ENCODE peak calls at places on chromosomes 11 and 22, in eight cellular contexts. One of them, this sample, is unnamed.

GRCh38 chr22:48899523-48900326 is 927.9 kb downstream of the BRD1 start:
- DNase-seq in PC-3: no peak
- DNase-seq in OCI-LY7: no peak
- DNase-seq in neural progenitor cell: no peak
- DNase-seq in HCT116: no peak
- DNase-seq in GM23338: no peak
- DNase-seq in SK-N-SH: no peak
- DNase-seq in MM.1S: no peak
- DNase-seq in this sample: no peak

GRCh38 chr11:1747753-1748466 is 2.5 kb downstream of the IFITM10 start:
- DNase-seq in PC-3: no peak
- DNase-seq in OCI-LY7: no peak
- DNase-seq in neural progenitor cell: no peak
- DNase-seq in HCT116: no peak
- DNase-seq in GM23338: no peak
- DNase-seq in SK-N-SH: peak
- DNase-seq in MM.1S: no peak
- DNase-seq in this sample: peak

GRCh38 chr22:41070665-41071331 is 21.6 kb upstream of the EP300 start:
- DNase-seq in PC-3: no peak
- DNase-seq in OCI-LY7: no peak
- DNase-seq in neural progenitor cell: no peak
- DNase-seq in HCT116: no peak
- DNase-seq in GM23338: no peak
- DNase-seq in SK-N-SH: no peak
- DNase-seq in MM.1S: no peak
- DNase-seq in this sample: no peak

GRCh38 chr11:108538022-108538424 is 39.8 kb upstream of the POGLUT3 start:
- DNase-seq in PC-3: no peak
- DNase-seq in OCI-LY7: no peak
- DNase-seq in neural progenitor cell: no peak
- DNase-seq in HCT116: no peak
- DNase-seq in GM23338: no peak
- DNase-seq in SK-N-SH: no peak
- DNase-seq in MM.1S: no peak
- DNase-seq in this sample: no peak

GRCh38 chr22:46758867-46759290 is 3.6 kb upstream of the TBC1D22A start:
- DNase-seq in PC-3: peak
- DNase-seq in OCI-LY7: peak
- DNase-seq in neural progenitor cell: peak
- DNase-seq in HCT116: peak
- DNase-seq in GM23338: peak
- DNase-seq in SK-N-SH: peak
- DNase-seq in MM.1S: peak
- DNase-seq in this sample: peak

GRCh38 chr11:124886978-124887666 is 10.5 kb downstream of the ROBO4 start:
- DNase-seq in PC-3: no peak
- DNase-seq in OCI-LY7: no peak
- DNase-seq in neural progenitor cell: no peak
- DNase-seq in HCT116: no peak
- DNase-seq in GM23338: no peak
- DNase-seq in SK-N-SH: peak
- DNase-seq in MM.1S: no peak
- DNase-seq in this sample: no peak

GRCh38 chr11:94521684-94522083 is 9.4 kb downstream of the C11orf97 start:
- DNase-seq in PC-3: peak
- DNase-seq in OCI-LY7: peak
- DNase-seq in neural progenitor cell: peak
- DNase-seq in HCT116: no peak
- DNase-seq in GM23338: peak
- DNase-seq in SK-N-SH: no peak
- DNase-seq in MM.1S: no peak
- DNase-seq in this sample: peak

GRCh38 chr11:74905326-74905725 is 43.6 kb downstream of the XRRA1 start:
- DNase-seq in PC-3: no peak
- DNase-seq in OCI-LY7: no peak
- DNase-seq in neural progenitor cell: no peak
- DNase-seq in HCT116: no peak
- DNase-seq in GM23338: no peak
- DNase-seq in SK-N-SH: no peak
- DNase-seq in MM.1S: no peak
- DNase-seq in this sample: no peak

GRCh38 chr11:116721983-116722382 is 50.8 kb downstream of the BUD13 start:
- DNase-seq in PC-3: no peak
- DNase-seq in OCI-LY7: no peak
- DNase-seq in neural progenitor cell: no peak
- DNase-seq in HCT116: no peak
- DNase-seq in GM23338: no peak
- DNase-seq in SK-N-SH: no peak
- DNase-seq in MM.1S: no peak
- DNase-seq in this sample: no peak

GRCh38 chr22:42994917-42995562 is 19.9 kb downstream of the PACSIN2 start:
- DNase-seq in PC-3: peak
- DNase-seq in OCI-LY7: peak
- DNase-seq in neural progenitor cell: no peak
- DNase-seq in HCT116: no peak
- DNase-seq in GM23338: no peak
- DNase-seq in SK-N-SH: no peak
- DNase-seq in MM.1S: no peak
- DNase-seq in this sample: peak

GRCh38 chr11:113449743-113450142 is 25.5 kb downstream of the DRD2 start:
- DNase-seq in PC-3: no peak
- DNase-seq in OCI-LY7: no peak
- DNase-seq in neural progenitor cell: no peak
- DNase-seq in HCT116: no peak
- DNase-seq in GM23338: no peak
- DNase-seq in SK-N-SH: no peak
- DNase-seq in MM.1S: no peak
- DNase-seq in this sample: no peak

GRCh38 chr22:17095538-17095937 is 10.7 kb downstream of the IL17RA start:
- DNase-seq in PC-3: no peak
- DNase-seq in OCI-LY7: no peak
- DNase-seq in neural progenitor cell: peak
- DNase-seq in HCT116: no peak
- DNase-seq in GM23338: peak
- DNase-seq in SK-N-SH: peak
- DNase-seq in MM.1S: no peak
- DNase-seq in this sample: peak

GRCh38 chr11:726278-726915 is 20.4 kb downstream of the EPS8L2 start:
- DNase-seq in PC-3: no peak
- DNase-seq in OCI-LY7: peak
- DNase-seq in neural progenitor cell: peak
- DNase-seq in HCT116: no peak
- DNase-seq in GM23338: peak
- DNase-seq in SK-N-SH: peak
- DNase-seq in MM.1S: peak
- DNase-seq in this sample: peak

DNA sequence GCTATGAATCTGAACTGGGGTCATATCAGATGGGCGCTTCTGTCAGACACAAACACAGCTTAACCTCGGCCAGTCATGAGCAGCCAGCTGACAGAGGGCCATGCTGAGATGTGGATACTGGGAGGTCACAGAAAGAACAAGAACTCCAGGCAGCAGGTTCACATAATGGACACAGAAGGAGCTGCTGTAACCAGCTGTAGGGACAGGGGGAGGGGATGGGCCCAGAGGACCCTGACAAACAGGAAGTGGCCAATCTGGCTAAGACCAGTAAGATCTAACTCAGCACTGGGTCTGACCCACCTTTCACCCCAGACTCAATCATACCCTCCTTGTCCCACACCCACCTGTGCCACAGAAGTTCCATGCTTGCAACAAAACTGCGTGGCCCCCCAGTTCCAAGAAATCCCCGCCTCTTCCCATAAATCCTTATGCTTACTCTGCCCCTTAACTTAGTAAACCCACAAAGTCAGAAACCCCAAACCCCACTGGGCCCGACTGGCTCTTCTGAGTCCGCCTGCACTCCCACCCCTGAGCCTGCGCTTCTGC is 3.9 kb downstream of the APOL4 start:
- DNase-seq in PC-3: no peak
- DNase-seq in OCI-LY7: peak
- DNase-seq in neural progenitor cell: peak
- DNase-seq in HCT116: no peak
- DNase-seq in GM23338: peak
- DNase-seq in SK-N-SH: peak
- DNase-seq in MM.1S: peak
- DNase-seq in this sample: no peak
- H3K4me2 ChIP-seq in PC-3: no peak
- H3K4me2 ChIP-seq in OCI-LY7: peak
- H3K4me2 ChIP-seq in neural progenitor cell: peak
- H3K4me2 ChIP-seq in HCT116: no peak
- H3K4me2 ChIP-seq in GM23338: peak
- H3K4me2 ChIP-seq in SK-N-SH: no peak
- H3K4me2 ChIP-seq in MM.1S: peak
- H3K4me2 ChIP-seq in this sample: no peak

GRCh38 chr11:83544871-83545270 is 258.7 kb upstream of the CCDC90B start:
- DNase-seq in PC-3: no peak
- DNase-seq in OCI-LY7: no peak
- DNase-seq in neural progenitor cell: no peak
- DNase-seq in HCT116: no peak
- DNase-seq in GM23338: no peak
- DNase-seq in SK-N-SH: no peak
- DNase-seq in MM.1S: no peak
- DNase-seq in this sample: no peak
- TF ChIP-seq EZH2phosphoT487 in PC-3: no peak
- TF ChIP-seq EZH2phosphoT487 in OCI-LY7: no peak
- TF ChIP-seq EZH2phosphoT487 in neural progenitor cell: no peak
- TF ChIP-seq EZH2phosphoT487 in HCT116: no peak
- TF ChIP-seq EZH2phosphoT487 in GM23338: no peak
- TF ChIP-seq EZH2phosphoT487 in SK-N-SH: no peak
- TF ChIP-seq EZH2phosphoT487 in MM.1S: no peak
- TF ChIP-seq EZH2phosphoT487 in this sample: no peak

DNA sequence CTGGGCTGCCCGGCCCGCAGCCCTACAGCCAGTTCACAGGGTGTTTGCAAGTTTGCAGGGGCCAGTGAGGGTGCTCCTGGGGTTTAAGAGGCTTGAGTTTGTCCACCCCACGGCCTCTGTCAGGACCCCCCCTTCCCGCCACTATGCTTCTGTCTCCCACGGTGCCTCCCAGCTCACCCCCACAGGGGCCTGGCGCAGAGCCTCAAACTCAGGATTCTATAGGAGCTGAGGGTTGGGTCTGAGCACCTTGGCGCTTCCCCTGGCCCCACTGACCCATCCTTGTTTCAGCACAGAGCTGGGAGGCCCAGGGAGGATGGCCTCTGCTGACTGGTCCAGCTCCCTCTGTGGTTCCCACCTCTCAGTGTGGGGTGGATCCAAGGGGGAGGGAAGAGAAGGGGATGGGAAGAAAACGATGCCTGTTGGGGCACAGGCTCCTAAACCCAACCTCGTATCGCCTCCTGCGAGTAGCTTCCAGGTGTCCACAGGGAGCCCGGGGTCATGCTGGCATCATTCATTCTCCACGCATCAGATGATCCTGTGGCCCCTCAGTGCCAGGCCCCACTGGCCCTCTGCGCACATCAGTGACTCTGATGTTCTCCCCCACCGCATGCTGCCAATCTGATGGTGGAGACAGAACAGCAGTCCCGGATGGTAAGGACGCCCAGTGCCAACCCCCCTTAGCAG is 5.0 kb downstream of the MYEOV start:
- DNase-seq in PC-3: peak
- DNase-seq in OCI-LY7: no peak
- DNase-seq in neural progenitor cell: no peak
- DNase-seq in HCT116: no peak
- DNase-seq in GM23338: no peak
- DNase-seq in SK-N-SH: no peak
- DNase-seq in MM.1S: no peak
- DNase-seq in this sample: peak
- H3K4me2 ChIP-seq in PC-3: peak
- H3K4me2 ChIP-seq in OCI-LY7: peak
- H3K4me2 ChIP-seq in neural progenitor cell: no peak
- H3K4me2 ChIP-seq in HCT116: peak
- H3K4me2 ChIP-seq in GM23338: no peak
- H3K4me2 ChIP-seq in SK-N-SH: peak
- H3K4me2 ChIP-seq in MM.1S: peak
- H3K4me2 ChIP-seq in this sample: peak

DNA sequence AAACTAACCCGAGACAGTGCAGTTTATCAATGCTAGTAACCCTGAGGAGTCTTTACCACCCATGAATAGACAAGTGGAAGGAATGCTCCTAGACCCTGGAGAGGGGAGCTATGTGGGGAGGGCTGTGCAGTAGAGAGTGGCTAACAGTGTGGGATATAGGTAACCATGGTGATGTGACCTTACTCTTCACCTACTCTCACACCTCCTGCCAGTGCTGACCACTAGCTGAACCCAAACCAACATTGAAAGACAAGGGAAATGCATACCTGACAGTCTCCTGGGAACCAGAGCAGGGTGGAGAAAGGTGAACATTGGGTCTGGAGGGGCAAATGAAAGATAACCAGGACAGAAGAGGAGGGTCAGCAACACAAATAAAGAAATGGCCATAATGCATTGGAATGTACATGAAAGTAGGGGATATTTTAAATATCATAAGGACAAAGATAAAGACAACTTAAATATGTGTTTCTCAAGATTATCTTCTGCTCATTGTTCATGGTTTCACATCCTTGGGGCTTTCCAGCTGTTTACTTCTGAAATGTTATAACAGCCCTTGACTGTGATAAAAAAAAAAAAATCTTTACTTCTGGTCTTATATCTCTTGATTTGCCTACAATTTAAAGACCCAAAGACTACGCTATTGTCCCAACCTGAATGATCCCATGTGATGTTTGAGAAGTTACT is 983.3 kb upstream of the TENM4 start:
- DNase-seq in PC-3: no peak
- DNase-seq in OCI-LY7: no peak
- DNase-seq in neural progenitor cell: no peak
- DNase-seq in HCT116: no peak
- DNase-seq in GM23338: peak
- DNase-seq in SK-N-SH: no peak
- DNase-seq in MM.1S: peak
- DNase-seq in this sample: no peak
- TF ChIP-seq EZH2phosphoT487 in PC-3: no peak
- TF ChIP-seq EZH2phosphoT487 in OCI-LY7: no peak
- TF ChIP-seq EZH2phosphoT487 in neural progenitor cell: no peak
- TF ChIP-seq EZH2phosphoT487 in HCT116: no peak
- TF ChIP-seq EZH2phosphoT487 in GM23338: no peak
- TF ChIP-seq EZH2phosphoT487 in SK-N-SH: no peak
- TF ChIP-seq EZH2phosphoT487 in MM.1S: no peak
- TF ChIP-seq EZH2phosphoT487 in this sample: no peak

DNA sequence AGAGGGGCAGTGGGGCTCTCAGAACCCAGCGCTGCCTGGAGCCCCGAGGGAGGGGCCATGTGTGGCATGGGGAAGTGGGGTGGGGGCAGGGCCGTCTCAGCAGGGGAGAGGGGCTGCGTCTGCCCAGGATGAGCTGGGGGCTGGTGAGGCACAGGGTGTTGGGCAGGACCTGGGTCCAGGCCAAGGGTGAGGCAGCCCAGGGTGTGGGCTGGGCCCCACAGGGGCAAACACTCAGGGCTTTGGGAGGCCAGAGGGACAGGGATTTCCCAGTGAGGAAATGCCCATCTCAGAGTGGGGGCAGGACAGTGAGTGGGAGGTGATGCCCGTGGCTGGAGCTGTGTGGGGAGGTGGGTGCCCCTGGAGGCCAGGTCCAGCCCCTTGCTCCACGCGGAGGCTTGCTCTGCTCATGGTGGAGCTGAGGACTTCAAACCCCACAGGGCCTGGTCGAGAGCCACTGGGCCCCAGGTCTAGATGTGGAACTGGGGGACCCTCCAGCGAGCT is 5.4 kb downstream of the PLXNB2 start:
- DNase-seq in PC-3: peak
- DNase-seq in OCI-LY7: no peak
- DNase-seq in neural progenitor cell: no peak
- DNase-seq in HCT116: no peak
- DNase-seq in GM23338: no peak
- DNase-seq in SK-N-SH: no peak
- DNase-seq in MM.1S: no peak
- DNase-seq in this sample: peak
- H3K4me2 ChIP-seq in PC-3: peak
- H3K4me2 ChIP-seq in OCI-LY7: peak
- H3K4me2 ChIP-seq in neural progenitor cell: no peak
- H3K4me2 ChIP-seq in HCT116: peak
- H3K4me2 ChIP-seq in GM23338: no peak
- H3K4me2 ChIP-seq in SK-N-SH: peak
- H3K4me2 ChIP-seq in MM.1S: no peak
- H3K4me2 ChIP-seq in this sample: peak

This sample was measured in GM23248.